ENCODE peak calls at places on chromosome 14, in four cellular contexts. V, O, Y and T are unnamed samples.

GRCh38 chr14:92473261-92473946 is 40.2 kb upstream of the RIN3 start:
- DNase-seq in V (peak), O (no peak), Y (no peak), T (no peak)

GRCh38 chr14:67738740-67739504 is 37.2 kb downstream of the RDH12 start:
- DNase-seq in V (peak), O (peak), Y (peak), T (peak)

GRCh38 chr14:77489051-77489450 is 9.6 kb downstream of the ISM2 start:
- DNase-seq in V (no peak), O (no peak), Y (no peak), T (no peak)

GRCh38 chr14:51157012-51157411 is 62.1 kb upstream of the TRIM9 start:
- DNase-seq in V (peak), O (peak), Y (no peak), T (peak)

GRCh38 chr14:61662437-61663311 is 32.6 kb upstream of the HIF1A start:
- DNase-seq in V (peak), O (peak), Y (peak), T (peak)

GRCh38 chr14:89236846-89237245 is 180.2 kb downstream of the FOXN3 start:
- DNase-seq in V (no peak), O (no peak), Y (no peak), T (no peak)

GRCh38 chr14:65237023-65237814 is 134.9 kb upstream of the MAX start:
- DNase-seq in V (no peak), O (no peak), Y (no peak), T (no peak)

GRCh38 chr14:66046035-66046434 is 440.1 kb upstream of the CCDC196 start:
- DNase-seq in V (no peak), O (no peak), Y (no peak), T (no peak)

GRCh38 chr14:94048676-94049624 is 22.8 kb downstream of the OTUB2 start:
- DNase-seq in V (no peak), O (no peak), Y (no peak), T (no peak)

GRCh38 chr14:68208218-68208617 is 388.6 kb downstream of the RAD51B start:
- DNase-seq in V (no peak), O (no peak), Y (no peak), T (no peak)

GRCh38 chr14:32426596-32427408 is 97.7 kb downstream of the AKAP6 start:
- DNase-seq in V (no peak), O (peak), Y (no peak), T (no peak)

GRCh38 chr14:33280646-33281045 is 342.0 kb downstream of the NPAS3 start:
- DNase-seq in V (no peak), O (peak), Y (no peak), T (no peak)

GRCh38 chr14:93041002-93041401 is 74.7 kb downstream of the ITPK1 start:
- DNase-seq in V (no peak), O (no peak), Y (no peak), T (no peak)

GRCh38 chr14:46571970-46572369 is 79.6 kb downstream of the RPL10L start:
- DNase-seq in V (peak), O (peak), Y (no peak), T (no peak)

GRCh38 chr14:103199141-103199540 is 75.9 kb downstream of the TNFAIP2 start:
- DNase-seq in V (no peak), O (no peak), Y (no peak), T (no peak)

GRCh38 chr14:49919825-49920224 is 26.9 kb downstream of the ARF6 start:
- DNase-seq in V (no peak), O (no peak), Y (no peak), T (no peak)

GRCh38 chr14:88232783-88233182 is 90.3 kb downstream of the KCNK10 start:
- DNase-seq in V (no peak), O (no peak), Y (no peak), T (no peak)

GRCh38 chr14:104249706-104250105 is 111.3 kb downstream of the KIF26A start:
- DNase-seq in V (no peak), O (no peak), Y (no peak), T (no peak)

GRCh38 chr14:96762650-96763049 is 34.5 kb upstream of the VRK1 start:
- DNase-seq in V (peak), O (peak), Y (no peak), T (peak)

GRCh38 chr14:23931705-23932314 is 21.8 kb upstream of the DHRS4 start:
- DNase-seq in V (no peak), O (no peak), Y (no peak), T (no peak)

GRCh38 chr14:29906256-29906885 is 21.3 kb downstream of the PRKD1 start:
- DNase-seq in V (peak), O (peak), Y (peak), T (no peak)

GRCh38 chr14:71932229-71932951 is at the start of gene RGS6:
- DNase-seq in V (peak), O (peak), Y (no peak), T (peak)

GRCh38 chr14:54350196-54350595 is 46.6 kb upstream of the CDKN3 start:
- DNase-seq in V (no peak), O (no peak), Y (no peak), T (no peak)

GRCh38 chr14:38221077-38221476 is 13.4 kb downstream of the SSTR1 start:
- DNase-seq in V (no peak), O (no peak), Y (no peak), T (no peak)

GRCh38 chr14:91373591-91374245 is 43.9 kb downstream of the CCDC88C start:
- DNase-seq in V (no peak), O (peak), Y (peak), T (no peak)

GRCh38 chr14:87888136-87888999 is 104.6 kb downstream of the GALC start:
- DNase-seq in V (peak), O (peak), Y (peak), T (peak)

GRCh38 chr14:36493761-36494160 is 26.3 kb downstream of the NKX2-1 start:
- DNase-seq in V (no peak), O (no peak), Y (no peak), T (no peak)

GRCh38 chr14:59964251-59965007 is 44.5 kb downstream of the LRRC9 start:
- DNase-seq in V (no peak), O (peak), Y (no peak), T (no peak)

GRCh38 chr14:42200951-42201350 is 594.3 kb downstream of the LRFN5 start:
- DNase-seq in V (no peak), O (no peak), Y (no peak), T (no peak)

GRCh38 chr14:44170099-44170498 is 337.0 kb downstream of the FSCB start:
- DNase-seq in V (no peak), O (peak), Y (no peak), T (no peak)

GRCh38 chr14:63157195-63157594 is 47.0 kb upstream of the RHOJ start:
- DNase-seq in V (no peak), O (no peak), Y (no peak), T (no peak)

GRCh38 chr14:28772613-28773012 is 6.0 kb downstream of the FOXG1 start:
- DNase-seq in V (no peak), O (no peak), Y (no peak), T (no peak)

GRCh38 chr14:28774764-28775738 is 8.5 kb downstream of the FOXG1 start:
- DNase-seq in V (no peak), O (no peak), Y (no peak), T (no peak)

GRCh38 chr14:28771168-28771567 is 4.6 kb downstream of the FOXG1 start:
- DNase-seq in V (no peak), O (no peak), Y (no peak), T (no peak)

GRCh38 chr14:28773917-28774691 is 7.5 kb downstream of the FOXG1 start:
- DNase-seq in V (no peak), O (no peak), Y (no peak), T (peak)

GRCh38 chr14:28773176-28773575 is 6.6 kb downstream of the FOXG1 start:
- DNase-seq in V (no peak), O (no peak), Y (no peak), T (no peak)
- TF ChIP-seq EZH2 in V (no peak), O (no peak), Y (no peak), T (no peak)

DNA sequence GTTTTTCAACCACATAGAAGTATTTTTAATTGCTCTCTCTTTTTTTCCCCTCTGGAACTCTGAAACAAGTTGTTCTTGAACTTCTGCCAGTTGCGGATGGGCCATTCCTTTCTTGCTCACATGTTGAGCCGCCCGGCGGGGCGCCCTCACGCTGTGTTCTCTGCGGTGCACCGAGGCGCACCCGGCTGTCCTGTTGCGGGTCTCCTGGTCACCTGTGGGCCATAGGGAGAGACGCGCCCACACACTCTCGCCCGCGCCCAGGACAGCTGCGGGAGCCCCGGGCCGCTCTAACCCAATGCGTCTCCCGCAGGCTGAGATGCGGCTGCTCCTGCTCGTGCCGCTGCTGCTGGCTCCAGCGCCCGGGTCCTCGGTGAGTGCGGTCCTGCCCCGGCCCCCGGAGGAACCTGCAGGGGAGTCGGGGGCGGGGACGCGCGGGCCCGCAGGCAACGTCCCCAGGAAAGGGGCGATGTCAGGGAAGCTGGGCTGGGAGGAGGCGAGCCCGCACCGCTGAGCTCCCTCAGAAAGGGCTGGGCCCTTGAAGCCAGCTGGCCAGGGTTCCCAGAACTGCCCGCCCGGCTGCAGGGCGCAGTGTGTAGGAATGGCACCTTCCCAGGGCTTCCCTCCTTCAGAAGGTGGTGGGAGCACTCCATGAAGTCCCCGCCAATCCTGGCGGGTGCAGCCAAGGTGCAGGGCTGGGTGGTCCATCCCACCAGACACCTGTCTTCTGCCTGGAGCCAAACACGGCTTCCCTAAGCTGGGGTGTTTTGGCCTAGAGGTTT is 2.3 kb downstream of the PAPLN start:
- DNase-seq in V (no peak), O (peak), Y (no peak), T (peak)
- TF ChIP-seq EZH2 in V (no peak), O (peak), Y (no peak), T (peak)

DNA sequence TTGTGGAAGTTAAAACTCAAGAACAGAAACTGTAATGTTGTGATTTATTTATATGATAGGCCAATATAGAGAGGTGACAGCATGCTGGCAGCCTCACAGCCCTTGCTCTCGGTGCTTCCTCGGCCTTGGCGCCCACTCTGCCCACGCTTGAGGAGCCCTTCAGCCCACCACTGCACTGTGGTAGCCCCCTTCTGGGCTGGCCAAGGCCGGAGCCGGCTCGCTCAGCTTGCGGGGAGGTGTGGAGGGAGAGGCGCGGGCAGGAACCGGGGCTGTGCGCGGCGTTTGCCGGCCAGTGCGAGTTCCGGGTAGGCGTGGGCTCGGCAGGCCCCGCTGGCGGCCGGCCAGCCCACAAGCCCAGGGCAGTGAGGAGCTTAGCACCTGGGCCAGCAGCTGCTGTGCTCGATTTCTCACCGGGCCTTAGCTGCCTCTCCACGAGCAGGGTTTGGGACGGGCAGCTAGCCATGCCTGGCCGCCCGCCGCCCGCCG is 65.8 kb upstream of the SLC8A3 start:
- DNase-seq in V (peak), O (peak), Y (peak), T (peak)
- TF ChIP-seq EZH2 in V (no peak), O (peak), Y (no peak), T (no peak)

GRCh38 chr14:58151264-58151700 is 731 bp downstream of the ARMH4 start:
- DNase-seq in V (peak), O (peak), Y (no peak), T (peak)

GRCh38 chr14:58150243-58150805 is 1.7 kb downstream of the ARMH4 start:
- DNase-seq in V (no peak), O (no peak), Y (no peak), T (no peak)

GRCh38 chr14:58149196-58149595 is 2.8 kb downstream of the ARMH4 start:
- DNase-seq in V (no peak), O (no peak), Y (no peak), T (no peak)

GRCh38 chr14:58152569-58152857 is 500 bp upstream of the ARMH4 start:
- DNase-seq in V (no peak), O (peak), Y (no peak), T (no peak)

DNA sequence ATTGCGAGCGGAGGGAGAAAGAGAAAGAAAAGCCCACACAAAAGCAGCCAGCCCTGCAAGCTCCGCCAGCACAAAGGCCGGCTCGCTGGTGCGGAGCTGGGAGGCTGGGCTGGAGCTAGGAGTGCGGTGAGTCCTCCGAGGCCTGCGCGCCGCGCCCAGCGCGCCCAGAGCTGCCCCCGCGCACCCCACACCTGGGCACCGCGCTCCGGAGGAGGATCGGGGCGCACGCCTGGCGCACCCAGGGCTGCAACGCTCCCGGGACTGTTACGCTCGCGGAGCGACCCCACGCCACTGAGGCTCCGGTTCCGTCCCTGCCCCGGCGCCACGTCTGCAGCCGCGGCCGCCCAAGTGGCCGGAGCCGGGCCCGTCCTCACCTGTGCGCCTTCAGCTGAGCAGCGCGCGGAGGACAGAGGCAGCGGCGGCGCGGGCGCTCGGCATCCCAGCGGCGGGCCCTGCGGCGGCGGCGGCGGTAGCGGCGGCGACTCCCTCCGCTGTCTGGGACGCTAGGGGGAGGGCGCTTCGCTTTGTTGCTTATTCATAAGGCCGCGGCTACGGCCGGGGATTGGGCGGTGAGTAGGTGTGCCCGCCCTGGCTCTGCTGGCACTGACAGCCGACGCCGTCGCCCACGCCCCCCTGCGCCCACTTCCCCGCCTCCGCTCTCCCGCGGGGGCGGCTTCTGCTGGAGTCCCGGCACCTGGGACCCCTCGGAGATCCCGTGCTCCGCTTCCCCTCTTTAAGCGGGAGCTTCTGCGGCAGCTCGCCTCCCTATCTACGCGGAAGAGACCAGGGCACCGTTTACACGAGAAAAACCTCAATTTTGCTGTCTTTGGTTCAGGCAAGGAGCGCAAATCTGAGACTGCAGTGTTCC is at the start of gene ARMH4:
- DNase-seq in V (peak), O (peak), Y (peak), T (peak)
- TF ChIP-seq EZH2 in V (peak), O (peak), Y (no peak), T (no peak)